ENCODE peak calls at places on chromosome X, in four cellular contexts. W, J, O and D are unnamed samples.

GRCh38 chrX:7170903-7171302 is 22.9 kb upstream of the PUDP start:
- DNase-seq in W (peak), J (peak), O (no peak), D (no peak)

GRCh38 chrX:73267979-73268378 is 53.3 kb upstream of the NAP1L2 start:
- DNase-seq in W (no peak), J (no peak), O (no peak), D (no peak)

GRCh38 chrX:131237363-131237762 is 51.7 kb downstream of the IGSF1 start:
- DNase-seq in W (no peak), J (no peak), O (no peak), D (no peak)

GRCh38 chrX:73401591-73402266 is 45.1 kb upstream of the CDX4 start:
- DNase-seq in W (no peak), J (no peak), O (no peak), D (no peak)

GRCh38 chrX:119237526-119238035 is 1.5 kb downstream of the PGRMC1 start:
- DNase-seq in W (no peak), J (no peak), O (no peak), D (no peak)

GRCh38 chrX:140090800-140091275 is 125.5 kb upstream of the CXorf66 start:
- DNase-seq in W (no peak), J (no peak), O (no peak), D (no peak)

GRCh38 chrX:20521245-20521644 is 254.5 kb upstream of the RPS6KA3 start:
- DNase-seq in W (no peak), J (peak), O (no peak), D (no peak)

GRCh38 chrX:103254171-103254824 is 657 bp downstream of the TCEAL8 start:
- DNase-seq in W (peak), J (peak), O (peak), D (no peak)

GRCh38 chrX:57156397-57157049 is 19.3 kb upstream of the SPIN2A start:
- DNase-seq in W (peak), J (peak), O (no peak), D (no peak)

GRCh38 chrX:136639506-136640176 is 8.3 kb upstream of the CD40LG start:
- DNase-seq in W (no peak), J (no peak), O (no peak), D (no peak)

GRCh38 chrX:136250191-136251041 is 784 bp downstream of the MAP7D3 start:
- DNase-seq in W (peak), J (peak), O (no peak), D (no peak)

GRCh38 chrX:133415276-133416105 is at the start of gene GPC4:
- DNase-seq in W (peak), J (peak), O (no peak), D (peak)

GRCh38 chrX:363621-364375 is 22.9 kb downstream of the PPP2R3B start:
- DNase-seq in W (no peak), J (no peak), O (no peak), D (no peak)

GRCh38 chrX:20623448-20623847 is 356.7 kb upstream of the RPS6KA3 start:
- DNase-seq in W (no peak), J (peak), O (no peak), D (no peak)

GRCh38 chrX:50180073-50180940 is 20.5 kb downstream of the AKAP4 start:
- DNase-seq in W (peak), J (peak), O (no peak), D (no peak)

GRCh38 chrX:39002466-39002865 is 201.2 kb downstream of the MID1IP1 start:
- DNase-seq in W (no peak), J (no peak), O (no peak), D (no peak)

GRCh38 chrX:141952603-141953002 is 48.9 kb downstream of the MAGEC1 start:
- DNase-seq in W (no peak), J (no peak), O (no peak), D (no peak)

GRCh38 chrX:147911192-147912022 is at the start of gene FMR1:
- DNase-seq in W (peak), J (peak), O (peak), D (peak)
- TF ChIP-seq POLR2A in W (peak), J (peak), O (peak), D (no peak)

DNA sequence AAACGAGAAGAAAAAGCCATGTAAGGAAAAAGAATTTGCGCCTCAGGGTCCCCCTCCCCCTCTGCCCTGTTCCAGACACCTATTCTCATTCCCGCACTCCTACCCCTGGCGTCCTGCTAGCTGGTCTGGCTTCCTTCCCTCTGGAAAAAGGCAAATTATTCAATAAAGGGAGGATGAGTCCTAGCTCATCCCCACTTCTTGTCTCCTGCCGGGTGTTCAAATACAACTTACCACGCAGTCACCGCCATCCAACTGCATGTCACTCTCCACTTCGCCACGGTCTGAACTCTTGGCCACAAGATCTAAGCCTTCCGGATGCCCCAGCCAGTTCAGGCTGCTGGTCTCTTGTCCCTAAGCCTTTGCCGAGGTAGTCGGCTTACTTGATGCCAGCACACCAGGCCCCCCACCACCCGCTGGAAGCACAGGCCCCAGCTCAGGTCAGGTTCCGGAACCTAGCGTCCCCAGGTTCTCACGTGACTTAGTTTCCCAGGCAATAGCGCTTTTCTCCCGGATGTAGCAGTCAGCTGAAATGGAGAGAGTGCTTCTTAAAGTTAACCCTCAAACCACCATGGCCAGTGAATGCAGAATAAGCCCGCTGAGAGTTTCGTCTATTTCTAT is 209.6 kb upstream of the SPIN4 start:
- DNase-seq in W (peak), J (peak), O (peak), D (peak)
- TF ChIP-seq POLR2A in W (no peak), J (peak), O (peak), D (peak)

DNA sequence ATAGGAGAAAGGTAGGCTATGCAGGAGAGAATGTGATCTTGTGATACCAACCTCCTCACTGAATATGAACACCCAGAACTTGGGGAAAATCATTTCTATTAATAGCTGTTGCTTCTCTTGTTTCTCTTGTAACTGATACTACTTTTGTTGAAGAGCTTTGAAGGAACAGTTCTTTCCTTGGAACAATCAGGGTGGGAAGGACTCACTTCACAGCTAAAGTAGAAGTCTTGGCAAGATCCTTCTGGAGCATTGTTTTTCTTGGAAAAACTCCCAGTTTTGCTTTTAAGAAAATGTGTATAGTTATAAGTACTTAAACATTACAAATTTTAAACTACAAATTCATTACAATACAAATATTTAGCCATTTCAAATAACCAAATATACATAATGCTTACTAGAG is 19.1 kb upstream of the XK start:
- DNase-seq in W (no peak), J (no peak), O (no peak), D (no peak)
- TF ChIP-seq POLR2A in W (no peak), J (no peak), O (no peak), D (no peak)

GRCh38 chrX:110119480-110119879 is 116.6 kb downstream of the TMEM164 start:
- DNase-seq in W (no peak), J (no peak), O (no peak), D (no peak)
- TF ChIP-seq POLR2A in W (no peak), J (no peak), O (no peak), D (no peak)

DNA sequence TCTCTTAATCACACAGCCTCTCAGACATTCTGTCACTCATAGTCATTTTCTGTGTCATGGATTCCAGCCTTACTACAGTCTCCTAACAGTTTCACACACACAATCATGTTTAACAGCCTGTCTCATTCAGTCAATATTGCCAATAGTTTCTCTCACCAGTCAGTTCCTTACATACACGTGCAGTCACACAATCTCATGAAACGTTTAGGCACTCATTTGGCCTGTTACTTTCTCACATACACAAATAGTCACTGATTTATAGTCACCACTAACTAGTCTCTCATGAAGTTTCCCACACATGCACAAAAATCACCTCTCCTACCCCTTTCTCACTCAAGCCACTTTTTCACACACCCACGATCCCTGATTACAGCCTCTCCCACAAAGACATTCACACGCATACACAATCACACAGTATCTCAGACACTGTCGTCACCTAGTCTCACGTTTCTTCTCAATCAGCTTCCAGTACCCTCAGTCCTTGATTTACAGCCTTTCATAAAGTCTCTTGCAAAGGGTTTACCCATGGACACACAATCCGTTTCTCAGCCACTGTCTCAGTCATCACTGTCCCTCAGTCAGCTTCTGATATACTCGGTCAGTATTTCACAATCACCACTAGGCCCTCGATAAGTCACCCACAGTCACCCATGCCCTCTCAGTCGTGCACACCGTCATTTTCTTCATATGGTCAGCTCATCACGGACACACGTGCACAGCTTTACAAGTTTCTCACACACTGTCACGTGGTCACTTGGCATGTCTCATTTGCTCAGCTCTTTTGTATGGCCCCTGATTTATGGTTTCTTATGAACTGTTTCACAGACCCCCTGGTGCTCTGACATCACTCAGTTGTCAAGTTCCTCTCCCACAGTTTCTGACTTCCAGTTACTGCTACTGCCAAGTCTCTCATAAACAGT is 4.2 kb upstream of the CFP start:
- DNase-seq in W (no peak), J (no peak), O (no peak), D (no peak)
- TF ChIP-seq POLR2A in W (no peak), J (no peak), O (no peak), D (peak)

GRCh38 chrX:71217298-71217697 is 5.7 kb upstream of the GJB1 start:
- DNase-seq in W (no peak), J (no peak), O (no peak), D (no peak)

GRCh38 chrX:71214152-71214551 is 8.9 kb upstream of the GJB1 start:
- DNase-seq in W (no peak), J (no peak), O (no peak), D (no peak)

GRCh38 chrX:71215335-71215912 is 7.6 kb upstream of the GJB1 start:
- DNase-seq in W (no peak), J (no peak), O (no peak), D (no peak)

GRCh38 chrX:71214604-71215334 is 8.3 kb upstream of the GJB1 start:
- DNase-seq in W (no peak), J (no peak), O (no peak), D (no peak)

DNA sequence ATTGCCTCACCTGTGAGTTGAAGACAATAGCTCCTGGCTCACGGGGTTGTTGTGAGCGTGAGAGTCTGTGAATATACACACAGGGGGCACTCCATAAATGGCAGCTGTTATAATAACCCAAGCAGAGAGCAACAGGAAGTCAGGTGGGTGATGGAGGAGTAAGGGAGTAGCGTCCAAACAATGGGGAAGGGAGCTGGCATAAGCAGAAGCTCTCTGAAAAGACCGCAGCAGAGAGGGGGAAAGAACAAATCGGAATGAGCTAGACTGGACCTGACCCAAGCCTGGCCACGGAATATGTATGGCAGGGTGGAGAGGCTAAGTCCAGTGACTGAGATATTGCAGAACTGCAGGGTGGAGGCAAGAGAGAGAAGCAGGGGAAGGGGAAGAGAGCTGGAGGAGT is 6.6 kb upstream of the GJB1 start:
- DNase-seq in W (no peak), J (no peak), O (no peak), D (no peak)
- TF ChIP-seq POLR2A in W (no peak), J (no peak), O (no peak), D (no peak)

GRCh38 chrX:3066555-3066954 is 25.3 kb downstream of the ARSF start:
- DNase-seq in W (peak), J (no peak), O (no peak), D (no peak)
- TF ChIP-seq POLR2A in W (no peak), J (no peak), O (no peak), D (no peak)

DNA sequence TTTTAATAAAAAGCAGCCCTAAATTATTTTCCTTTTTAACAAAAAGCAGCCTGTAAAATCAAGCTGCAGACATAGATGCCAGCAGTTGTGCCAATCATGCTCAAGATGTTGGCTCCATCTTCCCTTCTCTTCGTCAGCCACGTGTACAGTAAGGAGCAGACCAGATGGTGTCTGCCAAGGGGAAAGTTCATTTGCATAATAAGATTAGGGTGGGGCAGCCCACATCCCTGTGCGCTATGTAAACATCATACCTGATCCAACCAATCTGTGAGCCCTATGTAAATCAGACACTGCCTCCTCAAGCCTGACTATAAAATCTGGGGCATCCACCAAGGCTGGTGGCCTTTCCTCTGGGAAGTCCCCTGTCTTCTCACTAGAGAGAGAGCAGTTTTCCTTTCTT is 23.1 kb upstream of the C1GALT1C1 start:
- DNase-seq in W (no peak), J (no peak), O (no peak), D (no peak)
- TF ChIP-seq POLR2A in W (no peak), J (no peak), O (no peak), D (no peak)